ENCODE peak calls at places on chromosomes 13 and 19, in ten cellular contexts. H, Y, I, S, U, P, Q, X, T and W are unnamed samples.

GRCh38 chr19:3403489-3404323 is 37.3 kb downstream of the NFIC start:
- DNase-seq in H (peak), Y (no peak), I (peak), S (peak), U (no peak), P (no peak), Q (peak), X (peak), T (peak), W (no peak)

GRCh38 chr13:47067296-47067695 is 170.4 kb upstream of the HTR2A start:
- DNase-seq in H (no peak), Y (no peak), I (no peak), S (no peak), U (no peak), P (no peak), Q (peak), X (no peak), T (no peak), W (no peak)

GRCh38 chr13:46687810-46688209 is 109.2 kb downstream of the ESD start:
- DNase-seq in H (no peak), Y (peak), I (no peak), S (no peak), U (no peak), P (no peak), Q (peak), X (no peak), T (peak), W (peak)

GRCh38 chr13:51305558-51305957 is 33.9 kb upstream of the SERPINE3 start:
- DNase-seq in H (no peak), Y (no peak), I (no peak), S (no peak), U (no peak), P (no peak), Q (peak), X (no peak), T (no peak), W (no peak)

GRCh38 chr13:80716610-80717081 is 375.7 kb upstream of the SPRY2 start:
- DNase-seq in H (no peak), Y (no peak), I (peak), S (no peak), U (no peak), P (no peak), Q (no peak), X (peak), T (no peak), W (no peak)

GRCh38 chr19:45800009-45800553 is 7.4 kb upstream of the DMWD start:
- DNase-seq in H (no peak), Y (no peak), I (no peak), S (no peak), U (no peak), P (no peak), Q (peak), X (no peak), T (peak), W (no peak)

GRCh38 chr13:102724923-102725322 is 30.1 kb upstream of the METTL21C start:
- DNase-seq in H (no peak), Y (peak), I (no peak), S (peak), U (no peak), P (no peak), Q (peak), X (no peak), T (peak), W (no peak)

GRCh38 chr13:26971990-26972888 is 199.4 kb downstream of the USP12 start:
- DNase-seq in H (peak), Y (peak), I (no peak), S (no peak), U (peak), P (peak), Q (peak), X (no peak), T (no peak), W (peak)

GRCh38 chr13:41179593-41180250 is 14.6 kb downstream of the KBTBD7 start:
- DNase-seq in H (no peak), Y (no peak), I (no peak), S (no peak), U (no peak), P (no peak), Q (peak), X (no peak), T (no peak), W (peak)

GRCh38 chr13:100347941-100348340 is 240.6 kb downstream of the GGACT start:
- DNase-seq in H (no peak), Y (peak), I (no peak), S (no peak), U (no peak), P (no peak), Q (no peak), X (no peak), T (no peak), W (no peak)

GRCh38 chr19:35975608-35976214 is 19.3 kb upstream of the SDHAF1 start:
- DNase-seq in H (no peak), Y (peak), I (no peak), S (no peak), U (peak), P (peak), Q (peak), X (no peak), T (no peak), W (peak)

GRCh38 chr13:23570099-23570926 is at the start of gene TNFRSF19:
- DNase-seq in H (no peak), Y (no peak), I (no peak), S (peak), U (no peak), P (no peak), Q (peak), X (peak), T (peak), W (no peak)

GRCh38 chr13:51435002-51435578 is 17.7 kb downstream of the INTS6 start:
- DNase-seq in H (no peak), Y (no peak), I (no peak), S (peak), U (no peak), P (no peak), Q (peak), X (no peak), T (no peak), W (no peak)

GRCh38 chr13:73429691-73430090 is 370.9 kb downstream of the KLF5 start:
- DNase-seq in H (no peak), Y (peak), I (no peak), S (no peak), U (no peak), P (no peak), Q (peak), X (no peak), T (no peak), W (no peak)

GRCh38 chr13:25963681-25964080 is 88.1 kb downstream of the SHISA2 start:
- DNase-seq in H (no peak), Y (no peak), I (no peak), S (peak), U (no peak), P (no peak), Q (peak), X (no peak), T (peak), W (no peak)

GRCh38 chr13:113599396-113599795 is 14.8 kb downstream of the TFDP1 start:
- DNase-seq in H (no peak), Y (no peak), I (peak), S (no peak), U (no peak), P (peak), Q (no peak), X (no peak), T (no peak), W (no peak)

GRCh38 chr13:88281846-88282245 is 610.7 kb downstream of the SLITRK5 start:
- DNase-seq in H (no peak), Y (no peak), I (no peak), S (no peak), U (no peak), P (no peak), Q (no peak), X (no peak), T (no peak), W (no peak)

GRCh38 chr19:17671906-17672305 is 16.2 kb downstream of the UNC13A start:
- DNase-seq in H (no peak), Y (peak), I (no peak), S (peak), U (peak), P (peak), Q (peak), X (no peak), T (peak), W (peak)

GRCh38 chr13:26022538-26023292 is 29.1 kb downstream of the SHISA2 start:
- DNase-seq in H (no peak), Y (peak), I (peak), S (peak), U (no peak), P (no peak), Q (peak), X (peak), T (peak), W (no peak)

GRCh38 chr13:99380402-99380801 is 73.2 kb upstream of the GPR183 start:
- DNase-seq in H (no peak), Y (no peak), I (no peak), S (no peak), U (no peak), P (no peak), Q (no peak), X (no peak), T (no peak), W (no peak)

GRCh38 chr13:51519839-51520238 is 64.4 kb upstream of the WDFY2 start:
- DNase-seq in H (no peak), Y (no peak), I (no peak), S (no peak), U (no peak), P (no peak), Q (peak), X (no peak), T (no peak), W (no peak)

GRCh38 chr13:85724554-85725432 is 74.4 kb downstream of the SLITRK6 start:
- DNase-seq in H (no peak), Y (no peak), I (no peak), S (no peak), U (no peak), P (no peak), Q (peak), X (no peak), T (no peak), W (no peak)

GRCh38 chr19:41792513-41793413 is 3.6 kb upstream of the CEACAM3 start:
- DNase-seq in H (peak), Y (no peak), I (peak), S (peak), U (peak), P (peak), Q (peak), X (peak), T (peak), W (peak)

GRCh38 chr19:19495614-19496603 is 19.4 kb downstream of the TSSK6 start:
- DNase-seq in H (no peak), Y (no peak), I (no peak), S (no peak), U (no peak), P (no peak), Q (no peak), X (no peak), T (no peak), W (no peak)

GRCh38 chr13:85601526-85601925 is 197.7 kb downstream of the SLITRK6 start:
- DNase-seq in H (no peak), Y (no peak), I (no peak), S (no peak), U (no peak), P (no peak), Q (no peak), X (no peak), T (no peak), W (no peak)

GRCh38 chr13:112771139-112771876 is 81.5 kb downstream of the ATP11A start:
- DNase-seq in H (no peak), Y (no peak), I (no peak), S (no peak), U (no peak), P (no peak), Q (no peak), X (no peak), T (no peak), W (no peak)

GRCh38 chr19:3984584-3984907 is 717 bp downstream of the EEF2 start:
- DNase-seq in H (no peak), Y (no peak), I (no peak), S (no peak), U (no peak), P (no peak), Q (no peak), X (no peak), T (no peak), W (no peak)

GRCh38 chr13:34931572-34931971 is 10.5 kb upstream of the NBEA start:
- DNase-seq in H (no peak), Y (no peak), I (no peak), S (no peak), U (no peak), P (no peak), Q (peak), X (no peak), T (peak), W (no peak)

GRCh38 chr13:73754727-73755292 is 379.4 kb downstream of the KLF12 start:
- DNase-seq in H (no peak), Y (peak), I (no peak), S (peak), U (peak), P (no peak), Q (peak), X (peak), T (peak), W (peak)

DNA sequence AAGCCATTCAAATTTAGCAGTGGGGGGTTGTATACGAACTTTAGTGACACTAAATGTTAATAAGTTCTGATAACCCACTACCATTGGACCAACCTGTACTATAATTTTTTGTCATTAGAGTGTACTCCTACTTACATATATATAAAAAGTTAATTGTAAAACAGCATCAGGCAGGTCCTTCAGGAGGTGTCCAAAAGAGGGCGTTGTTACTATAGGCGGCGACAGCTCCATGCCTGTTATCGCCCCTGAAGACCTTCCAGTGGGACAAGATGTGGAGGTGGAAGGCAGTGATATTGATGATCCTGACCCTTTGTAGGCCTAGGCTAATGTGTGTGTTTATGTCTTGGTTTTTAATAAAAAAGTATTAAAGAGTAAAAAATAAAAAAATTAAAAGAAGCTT is 27.5 kb downstream of the SPRYD7 start:
- DNase-seq in H (no peak), Y (no peak), I (no peak), S (no peak), U (peak), P (peak), Q (no peak), X (no peak), T (no peak), W (no peak)
- TF ChIP-seq CTCF in H (no peak), Y (no peak), I (no peak), S (peak), U (no peak), P (no peak), Q (no peak), X (no peak), T (peak), W (no peak)

GRCh38 chr13:39935155-39935554 is 279.7 kb downstream of the COG6 start:
- DNase-seq in H (no peak), Y (no peak), I (no peak), S (no peak), U (no peak), P (no peak), Q (no peak), X (no peak), T (no peak), W (peak)

GRCh38 chr13:39930544-39931444 is 275.3 kb downstream of the COG6 start:
- DNase-seq in H (no peak), Y (no peak), I (no peak), S (no peak), U (no peak), P (no peak), Q (no peak), X (no peak), T (no peak), W (no peak)

GRCh38 chr13:39930060-39930459 is 274.6 kb downstream of the COG6 start:
- DNase-seq in H (no peak), Y (no peak), I (no peak), S (no peak), U (no peak), P (no peak), Q (no peak), X (no peak), T (no peak), W (no peak)

GRCh38 chr13:39931505-39931904 is 276.0 kb downstream of the COG6 start:
- DNase-seq in H (no peak), Y (no peak), I (no peak), S (no peak), U (no peak), P (no peak), Q (no peak), X (no peak), T (no peak), W (no peak)

GRCh38 chr13:39929583-39929982 is 274.1 kb downstream of the COG6 start:
- DNase-seq in H (no peak), Y (no peak), I (no peak), S (peak), U (no peak), P (no peak), Q (no peak), X (no peak), T (no peak), W (no peak)
- TF ChIP-seq CTCF in H (no peak), Y (no peak), I (no peak), S (no peak), U (no peak), P (no peak), Q (no peak), X (no peak), T (no peak), W (no peak)

GRCh38 chr19:8132858-8133458 is 16.4 kb downstream of the FBN3 start:
- DNase-seq in H (no peak), Y (no peak), I (no peak), S (no peak), U (no peak), P (no peak), Q (no peak), X (no peak), T (no peak), W (no peak)
- TF ChIP-seq CTCF in H (no peak), Y (no peak), I (no peak), S (no peak), U (no peak), P (no peak), Q (no peak), X (no peak), T (no peak), W (no peak)

DNA sequence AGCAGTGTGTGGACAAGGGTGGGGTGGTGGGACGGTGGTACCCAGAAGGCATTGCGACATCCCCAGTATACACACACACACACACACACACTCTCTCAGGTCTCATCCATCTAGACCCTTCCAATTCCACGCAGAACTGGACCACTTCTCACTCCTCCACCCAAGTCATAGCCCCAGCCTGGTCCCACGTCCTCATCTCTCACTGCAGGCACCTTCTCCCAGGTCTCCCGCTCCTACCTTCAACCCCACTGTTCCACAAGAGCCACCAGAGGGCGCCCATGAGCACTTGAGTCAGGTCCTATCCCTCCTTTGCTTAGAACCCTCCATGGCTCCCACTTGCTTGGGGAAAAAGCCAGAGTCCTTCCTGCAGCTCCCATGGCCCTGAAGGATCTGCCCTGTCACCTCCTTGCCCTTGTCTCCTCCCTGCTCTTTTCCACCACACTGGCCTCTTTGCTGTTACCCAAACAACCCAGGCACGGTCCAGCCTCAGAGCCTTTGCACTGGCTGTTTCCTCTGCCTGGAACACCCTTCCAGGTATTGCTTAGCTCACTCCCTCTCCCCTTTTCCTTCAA is 62.6 kb downstream of the IER2 start:
- DNase-seq in H (peak), Y (peak), I (peak), S (peak), U (peak), P (peak), Q (peak), X (peak), T (peak), W (peak)
- TF ChIP-seq CTCF in H (peak), Y (peak), I (peak), S (peak), U (peak), P (peak), Q (peak), X (peak), T (peak), W (peak)

GRCh38 chr13:21060063-21060826 is 1.1 kb downstream of the LATS2 start:
- DNase-seq in H (peak), Y (peak), I (peak), S (no peak), U (peak), P (peak), Q (peak), X (peak), T (no peak), W (no peak)

GRCh38 chr13:21058361-21058760 is 3.0 kb downstream of the LATS2 start:
- DNase-seq in H (no peak), Y (no peak), I (no peak), S (no peak), U (no peak), P (no peak), Q (peak), X (no peak), T (no peak), W (no peak)

GRCh38 chr13:21063031-21063430 is 1.6 kb upstream of the LATS2 start:
- DNase-seq in H (no peak), Y (no peak), I (no peak), S (no peak), U (no peak), P (no peak), Q (no peak), X (no peak), T (no peak), W (no peak)

GRCh38 chr13:21060827-21061076 is 634 bp downstream of the LATS2 start:
- DNase-seq in H (no peak), Y (no peak), I (no peak), S (peak), U (peak), P (peak), Q (no peak), X (peak), T (no peak), W (no peak)

GRCh38 chr13:21061077-21061945 is at the start of gene LATS2:
- DNase-seq in H (peak), Y (peak), I (peak), S (peak), U (peak), P (peak), Q (peak), X (peak), T (peak), W (peak)
- TF ChIP-seq CTCF in H (peak), Y (peak), I (peak), S (peak), U (no peak), P (no peak), Q (no peak), X (peak), T (peak), W (no peak)

DNA sequence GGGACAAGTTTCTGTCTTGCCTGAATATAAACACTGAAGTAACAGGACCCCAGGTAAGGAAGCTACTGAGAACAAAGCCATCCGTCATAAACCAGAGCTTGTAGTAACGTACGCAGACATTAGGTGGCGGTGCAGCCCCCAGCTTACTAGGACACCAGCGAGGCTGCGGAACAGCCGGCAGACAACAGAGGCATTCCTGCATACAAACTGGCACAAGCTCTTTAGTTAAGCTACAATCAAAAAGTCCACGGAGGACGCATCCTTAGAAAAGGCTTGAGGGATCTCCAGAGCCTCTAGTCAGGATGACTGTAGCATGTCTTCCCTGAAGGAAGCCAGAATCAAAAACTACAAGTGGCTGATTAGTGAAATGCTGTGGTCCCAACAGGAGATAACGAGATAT is 26.2 kb downstream of the ZNF160 start:
- DNase-seq in H (peak), Y (no peak), I (no peak), S (peak), U (peak), P (peak), Q (peak), X (peak), T (peak), W (peak)
- TF ChIP-seq CTCF in H (peak), Y (no peak), I (peak), S (peak), U (peak), P (peak), Q (peak), X (peak), T (peak), W (peak)

GRCh38 chr19:47280183-47280797 is 5.6 kb downstream of the INAFM1 start:
- DNase-seq in H (peak), Y (no peak), I (peak), S (peak), U (peak), P (peak), Q (peak), X (no peak), T (no peak), W (peak)
- TF ChIP-seq CTCF in H (peak), Y (peak), I (peak), S (peak), U (peak), P (peak), Q (peak), X (peak), T (peak), W (peak)